ENCODE peak calls at places on chromosomes 7 and 10, in nine cellular contexts. M is GM23338, H is suprapubic skin, T is stomach, Y is SK-N-SH, X is Panc1, F is HCT116, S is endothelial cell of umbilical vein, Q is esophagus muscularis mucosa. I is an unnamed sample. For H3K4me1, the result is how much of the 10 kb centered on the place peaks cover.

GRCh38 chr7:111113263-111114017 is 22.5 kb downstream of the LRRN3 start:
- DNase-seq in M (no peak), H (no peak), T (no peak), Y (no peak), X (no peak), F (no peak), S (peak), Q (no peak), I (no peak)

GRCh38 chr10:94602729-94603515 is 57.3 kb downstream of the HELLS start:
- DNase-seq in M (no peak), H (no peak), T (no peak), Y (no peak), X (no peak), F (no peak), S (peak), Q (no peak), I (no peak)

GRCh38 chr7:106618480-106618879 is 42.5 kb downstream of the CCDC71L start:
- DNase-seq in M (no peak), H (no peak), T (no peak), Y (no peak), X (no peak), F (no peak), S (peak), Q (no peak), I (no peak)

GRCh38 chr10:21363087-21363752 is 162.3 kb downstream of the SKIDA1 start:
- DNase-seq in M (no peak), H (no peak), T (no peak), Y (no peak), X (no peak), F (no peak), S (peak), Q (no peak), I (no peak)

GRCh38 chr7:116863168-116863670 is 832 bp downstream of the CAPZA2 start:
- DNase-seq in M (peak), H (no peak), T (no peak), Y (peak), X (no peak), F (no peak), S (peak), Q (no peak), I (peak)

GRCh38 chr10:69179089-69179742 is 818 bp upstream of the SUPV3L1 start:
- DNase-seq in M (no peak), H (no peak), T (no peak), Y (peak), X (no peak), F (no peak), S (no peak), Q (no peak), I (peak)

GRCh38 chr10:103451091-103451801 is 924 bp downstream of the CALHM2 start:
- DNase-seq in M (no peak), H (no peak), T (peak), Y (peak), X (no peak), F (peak), S (peak), Q (peak), I (peak)

GRCh38 chr7:84469034-84469433 is 274.4 kb upstream of the SEMA3A start:
- DNase-seq in M (no peak), H (no peak), T (no peak), Y (no peak), X (no peak), F (no peak), S (peak), Q (no peak), I (no peak)

GRCh38 chr7:376306-376969 is 86.5 kb downstream of the FOXL3 start:
- DNase-seq in M (no peak), H (peak), T (peak), Y (peak), X (no peak), F (no peak), S (no peak), Q (no peak), I (peak)

GRCh38 chr10:77949167-77949566 is 22.6 kb upstream of the DLG5 start:
- DNase-seq in M (peak), H (no peak), T (no peak), Y (no peak), X (peak), F (peak), S (peak), Q (no peak), I (no peak)

GRCh38 chr10:27413387-27413786 is 90.7 kb upstream of the RAB18 start:
- DNase-seq in M (peak), H (no peak), T (no peak), Y (no peak), X (no peak), F (no peak), S (no peak), Q (no peak), I (no peak)

GRCh38 chr10:122198631-122199030 is 72.5 kb upstream of the BTBD16 start:
- DNase-seq in M (no peak), H (no peak), T (no peak), Y (no peak), X (no peak), F (no peak), S (no peak), Q (no peak), I (no peak)

GRCh38 chr7:1247527-1248041 is 14.9 kb downstream of the UNCX start:
- DNase-seq in M (no peak), H (no peak), T (no peak), Y (peak), X (no peak), F (no peak), S (no peak), Q (no peak), I (no peak)

GRCh38 chr7:126780993-126781392 is 471.7 kb downstream of the GRM8 start:
- DNase-seq in M (no peak), H (no peak), T (no peak), Y (no peak), X (no peak), F (no peak), S (no peak), Q (no peak), I (no peak)

GRCh38 chr10:1280436-1281401 is 224.5 kb downstream of the WDR37 start:
- DNase-seq in M (no peak), H (no peak), T (no peak), Y (no peak), X (no peak), F (no peak), S (no peak), Q (no peak), I (no peak)

GRCh38 chr10:63630085-63630927 is 109.1 kb downstream of the REEP3 start:
- DNase-seq in M (peak), H (peak), T (peak), Y (peak), X (peak), F (peak), S (peak), Q (peak), I (peak)

GRCh38 chr7:19080076-19080475 is 37.4 kb downstream of the TWIST1 start:
- DNase-seq in M (peak), H (no peak), T (no peak), Y (no peak), X (no peak), F (no peak), S (no peak), Q (no peak), I (no peak)

GRCh38 chr7:445020-445419 is 74.6 kb downstream of the PDGFA start:
- DNase-seq in M (no peak), H (no peak), T (no peak), Y (no peak), X (no peak), F (no peak), S (no peak), Q (no peak), I (no peak)

GRCh38 chr10:63627881-63628296 is 106.7 kb downstream of the REEP3 start:
- DNase-seq in M (no peak), H (no peak), T (no peak), Y (no peak), X (no peak), F (no peak), S (peak), Q (no peak), I (no peak)

GRCh38 chr7:14805105-14805719 is 97.3 kb downstream of the DGKB start:
- DNase-seq in M (no peak), H (no peak), T (no peak), Y (no peak), X (no peak), F (no peak), S (no peak), Q (no peak), I (no peak)

GRCh38 chr7:109844362-109844761 is 1246.6 kb upstream of the LRRN3 start:
- DNase-seq in M (peak), H (no peak), T (no peak), Y (peak), X (no peak), F (peak), S (peak), Q (no peak), I (no peak)

GRCh38 chr10:5861269-5862031 is 28.2 kb downstream of the ANKRD16 start:
- DNase-seq in M (no peak), H (no peak), T (no peak), Y (no peak), X (peak), F (peak), S (peak), Q (no peak), I (no peak)

GRCh38 chr10:132465193-132465888 is 68.3 kb downstream of the PWWP2B start:
- DNase-seq in M (peak), H (no peak), T (no peak), Y (no peak), X (no peak), F (no peak), S (no peak), Q (no peak), I (peak)

GRCh38 chr7:106418094-106418493 is 133.3 kb upstream of the NAMPT start:
- DNase-seq in M (no peak), H (no peak), T (no peak), Y (no peak), X (no peak), F (no peak), S (peak), Q (no peak), I (no peak)

GRCh38 chr10:62813981-62814380 is 2.2 kb downstream of the EGR2 start:
- DNase-seq in M (no peak), H (no peak), T (no peak), Y (no peak), X (no peak), F (no peak), S (no peak), Q (no peak), I (no peak)

GRCh38 chr10:625751-626711 is 63.4 kb downstream of the DIP2C start:
- DNase-seq in M (no peak), H (no peak), T (no peak), Y (no peak), X (no peak), F (no peak), S (no peak), Q (no peak), I (no peak)

GRCh38 chr10:42990016-42990720 is 86.7 kb upstream of the RET start:
- DNase-seq in M (no peak), H (no peak), T (no peak), Y (no peak), X (no peak), F (no peak), S (no peak), Q (peak), I (no peak)

GRCh38 chr10:60448246-60448645 is 58.6 kb upstream of the ANK3 start:
- DNase-seq in M (no peak), H (no peak), T (no peak), Y (no peak), X (no peak), F (no peak), S (no peak), Q (no peak), I (no peak)

GRCh38 chr10:100204370-100204769 is 18.5 kb upstream of the ERLIN1 start:
- DNase-seq in M (no peak), H (no peak), T (no peak), Y (peak), X (no peak), F (no peak), S (no peak), Q (no peak), I (no peak)

GRCh38 chr7:69166979-69167516 is 431.2 kb upstream of the AUTS2 start:
- DNase-seq in M (peak), H (no peak), T (no peak), Y (no peak), X (no peak), F (no peak), S (no peak), Q (no peak), I (no peak)

GRCh38 chr10:103828107-103828506 is 27.3 kb downstream of the SH3PXD2A start:
- DNase-seq in M (no peak), H (peak), T (no peak), Y (no peak), X (no peak), F (peak), S (no peak), Q (no peak), I (no peak)

GRCh38 chr7:36071605-36072004 is 81.4 kb upstream of the EEPD1 start:
- DNase-seq in M (no peak), H (no peak), T (no peak), Y (no peak), X (no peak), F (no peak), S (no peak), Q (no peak), I (no peak)

GRCh38 chr7:80142853-80143580 is 8.4 kb downstream of the GNAI1 start:
- DNase-seq in M (no peak), H (no peak), T (no peak), Y (no peak), X (no peak), F (no peak), S (no peak), Q (no peak), I (no peak)

DNA sequence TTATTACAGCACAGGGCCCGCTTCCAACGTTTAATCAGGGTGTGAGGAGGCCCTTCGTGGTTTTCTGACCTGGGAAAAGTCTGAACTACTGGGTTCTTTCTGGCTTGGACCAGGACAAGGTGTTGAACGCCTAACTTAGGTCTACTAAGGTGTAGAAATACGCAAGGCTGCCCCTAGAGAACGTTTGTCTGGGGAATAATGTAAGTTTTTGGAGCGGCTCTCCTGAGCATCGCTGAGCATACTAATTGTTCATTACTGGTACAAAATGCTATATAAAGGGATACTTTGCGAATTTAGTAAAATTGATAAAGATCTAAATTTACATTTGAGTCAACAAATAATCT is 32.4 kb upstream of the TOMM7 start:
- DNase-seq in M (no peak), H (no peak), T (no peak), Y (no peak), X (no peak), F (no peak), S (no peak), Q (no peak), I (no peak)
- TF ChIP-seq CTCF in M (no peak), H (no peak), T (no peak), Y (no peak), X (no peak), F (no peak), S (no peak), Q (no peak), I (no peak)

DNA sequence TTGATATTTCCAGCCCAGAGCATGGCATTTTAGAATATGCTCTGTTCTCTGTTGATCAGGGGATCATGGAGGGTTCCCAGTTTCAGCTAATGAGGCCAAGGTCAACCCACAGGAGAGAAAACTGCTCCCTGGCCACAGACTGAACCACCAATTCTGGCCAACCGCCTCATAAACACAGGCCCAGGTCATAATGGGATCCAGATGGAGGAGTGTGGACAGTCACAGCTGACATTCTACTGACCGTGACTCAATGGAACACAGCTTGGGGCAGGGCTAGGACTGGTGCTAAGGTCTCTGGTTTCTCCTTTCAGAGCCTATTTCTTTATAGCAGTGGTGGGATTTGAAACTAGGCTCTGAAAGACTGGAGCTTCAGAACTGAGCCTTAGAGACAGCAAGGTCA is 68.3 kb downstream of the HIPK2 start:
- DNase-seq in M (no peak), H (no peak), T (peak), Y (peak), X (no peak), F (no peak), S (no peak), Q (no peak), I (peak)
- TF ChIP-seq POLR2AphosphoS5 in M (no peak), H (no peak), T (no peak), Y (peak), X (no peak), F (no peak), S (no peak), Q (no peak), I (no peak)

DNA sequence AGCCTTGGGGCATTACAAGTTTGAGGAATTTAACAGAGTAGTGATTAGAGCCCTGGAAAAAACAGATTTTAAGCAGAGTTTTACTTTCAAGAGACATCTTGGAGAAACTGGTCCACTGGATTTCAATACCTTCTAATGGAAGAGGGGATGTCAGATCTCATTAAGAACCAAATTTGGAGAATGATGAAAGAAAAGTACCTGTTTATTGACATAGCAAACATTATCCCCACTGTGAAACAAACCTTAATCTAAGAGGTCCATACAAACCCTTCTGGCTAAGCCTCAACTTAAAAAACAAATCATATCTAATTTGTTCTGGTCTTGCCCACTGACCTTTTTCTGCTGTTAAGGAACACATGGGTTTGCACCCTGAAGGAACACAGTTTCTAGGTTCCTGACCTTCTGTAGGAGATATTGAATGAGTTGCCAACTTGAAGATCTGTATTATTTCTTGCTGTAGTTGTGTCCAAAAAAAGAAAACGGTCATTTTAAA is 53.5 kb downstream of the LAMB1 start:
- DNase-seq in M (no peak), H (no peak), T (no peak), Y (no peak), X (no peak), F (no peak), S (no peak), Q (no peak), I (no peak)
- H3K4me1 ChIP-seq in M (under half), H (under half), T (under half), Y (under half), X (half or more), F (under half), S (half or more), Q (half or more), I (under half)

DNA sequence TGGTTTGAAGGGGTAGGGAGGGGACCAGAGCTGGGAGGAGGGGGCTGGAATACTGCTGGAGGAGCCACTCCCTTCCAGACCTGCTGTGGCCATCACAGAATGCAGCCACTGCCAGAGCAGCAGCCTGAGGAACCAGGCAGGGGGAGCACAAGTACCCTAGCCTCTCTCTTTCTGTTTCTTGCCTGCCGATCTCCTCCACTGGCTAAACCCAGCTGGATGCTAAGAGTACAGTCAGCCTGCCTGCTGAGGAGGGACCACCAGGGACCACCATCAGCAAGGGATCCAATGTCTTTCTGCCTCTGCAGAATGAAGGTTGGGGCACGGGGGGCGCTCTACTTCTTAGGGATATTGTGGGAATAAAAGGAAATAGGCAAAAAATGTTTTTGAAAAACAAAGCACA is 4.7 kb downstream of the BLVRA start:
- DNase-seq in M (peak), H (no peak), T (no peak), Y (no peak), X (no peak), F (no peak), S (no peak), Q (peak), I (no peak)
- TF ChIP-seq CTCF in M (peak), H (no peak), T (no peak), Y (peak), X (peak), F (peak), S (no peak), Q (no peak), I (no peak)

I was measured in transverse colon.